ENCODE peak calls at places on chromosomes 7 and 10, in ten cellular contexts. One of them, this sample, is unnamed.
A peak's percentile ranks its signal among the peaks of the same experiment; 100 is the strongest.

GRCh38 chr7:2572101-2572842 is 13.5 kb downstream of the IQCE start:
- DNase-seq in IMR-90: peak; percentile 82
- DNase-seq in fibroblast of pulmonary artery: peak; percentile 58
- DNase-seq in breast epithelium: no peak
- DNase-seq in lung: no peak
- DNase-seq in cardiac fibroblast: peak; percentile 56
- DNase-seq in RWPE2: no peak
- DNase-seq in psoas muscle: peak; percentile 35
- DNase-seq in astrocyte of the spinal cord: peak; percentile 53
- DNase-seq in PC-3: peak; percentile 80
- DNase-seq in this sample: peak; percentile 52

GRCh38 chr10:78860260-78860914 is 208.4 kb upstream of the ZMIZ1 start:
- DNase-seq in astrocyte of the spinal cord: no peak
- DNase-seq in lung: peak; percentile 5
- DNase-seq in fibroblast of pulmonary artery: no peak
- DNase-seq in psoas muscle: no peak
- DNase-seq in breast epithelium: no peak
- DNase-seq in IMR-90: no peak
- DNase-seq in PC-3: no peak
- DNase-seq in cardiac fibroblast: no peak
- DNase-seq in RWPE2: no peak
- DNase-seq in this sample: no peak

GRCh38 chr7:157299613-157300405 is 37.0 kb upstream of the DNAJB6 start:
- DNase-seq in psoas muscle: peak; percentile 67
- DNase-seq in RWPE2: peak; percentile 88
- DNase-seq in astrocyte of the spinal cord: no peak
- DNase-seq in breast epithelium: no peak
- DNase-seq in fibroblast of pulmonary artery: no peak
- DNase-seq in cardiac fibroblast: peak; percentile 71
- DNase-seq in PC-3: peak; percentile 26
- DNase-seq in lung: no peak
- DNase-seq in IMR-90: no peak
- DNase-seq in this sample: peak; percentile 57

GRCh38 chr10:16183989-16184643 is 252.7 kb upstream of the PTER start:
- DNase-seq in breast epithelium: no peak
- DNase-seq in RWPE2: no peak
- DNase-seq in lung: no peak
- DNase-seq in IMR-90: no peak
- DNase-seq in cardiac fibroblast: no peak
- DNase-seq in fibroblast of pulmonary artery: no peak
- DNase-seq in astrocyte of the spinal cord: no peak
- DNase-seq in psoas muscle: no peak
- DNase-seq in PC-3: no peak
- DNase-seq in this sample: peak; percentile 54

GRCh38 chr7:26918241-26918640 is 53.9 kb upstream of the SKAP2 start:
- DNase-seq in astrocyte of the spinal cord: no peak
- DNase-seq in RWPE2: no peak
- DNase-seq in psoas muscle: no peak
- DNase-seq in lung: no peak
- DNase-seq in fibroblast of pulmonary artery: no peak
- DNase-seq in cardiac fibroblast: no peak
- DNase-seq in PC-3: peak; percentile 38
- DNase-seq in IMR-90: no peak
- DNase-seq in breast epithelium: no peak
- DNase-seq in this sample: peak; percentile 85

GRCh38 chr7:48628950-48629349 is 295.4 kb upstream of the CDC14C start:
- DNase-seq in RWPE2: no peak
- DNase-seq in breast epithelium: no peak
- DNase-seq in cardiac fibroblast: no peak
- DNase-seq in psoas muscle: no peak
- DNase-seq in astrocyte of the spinal cord: no peak
- DNase-seq in lung: no peak
- DNase-seq in fibroblast of pulmonary artery: no peak
- DNase-seq in IMR-90: no peak
- DNase-seq in PC-3: no peak
- DNase-seq in this sample: no peak

GRCh38 chr10:19592276-19592675 is 224.0 kb upstream of the PLXDC2 start:
- DNase-seq in astrocyte of the spinal cord: peak; percentile 26
- DNase-seq in cardiac fibroblast: peak; percentile 29
- DNase-seq in fibroblast of pulmonary artery: peak; percentile 10
- DNase-seq in PC-3: peak; percentile 81
- DNase-seq in lung: no peak
- DNase-seq in IMR-90: peak; percentile 33
- DNase-seq in RWPE2: peak; percentile 80
- DNase-seq in psoas muscle: no peak
- DNase-seq in breast epithelium: no peak
- DNase-seq in this sample: peak; percentile 88

GRCh38 chr10:75599875-75600648 is 168.6 kb downstream of the LRMDA start:
- DNase-seq in PC-3: no peak
- DNase-seq in RWPE2: no peak
- DNase-seq in lung: no peak
- DNase-seq in IMR-90: no peak
- DNase-seq in psoas muscle: no peak
- DNase-seq in fibroblast of pulmonary artery: no peak
- DNase-seq in cardiac fibroblast: no peak
- DNase-seq in breast epithelium: no peak
- DNase-seq in astrocyte of the spinal cord: no peak
- DNase-seq in this sample: no peak

GRCh38 chr10:34651381-34651780 is 163.7 kb downstream of the PARD3 start:
- DNase-seq in fibroblast of pulmonary artery: no peak
- DNase-seq in PC-3: no peak
- DNase-seq in IMR-90: no peak
- DNase-seq in lung: no peak
- DNase-seq in psoas muscle: no peak
- DNase-seq in cardiac fibroblast: no peak
- DNase-seq in RWPE2: no peak
- DNase-seq in astrocyte of the spinal cord: no peak
- DNase-seq in breast epithelium: no peak
- DNase-seq in this sample: no peak

GRCh38 chr7:2870471-2870941 is 26.4 kb upstream of the GNA12 start:
- DNase-seq in RWPE2: no peak
- DNase-seq in cardiac fibroblast: peak; percentile 77
- DNase-seq in fibroblast of pulmonary artery: peak; percentile 90
- DNase-seq in lung: peak; percentile 61
- DNase-seq in breast epithelium: no peak
- DNase-seq in PC-3: peak; percentile 68
- DNase-seq in psoas muscle: peak; percentile 84
- DNase-seq in IMR-90: peak; percentile 61
- DNase-seq in astrocyte of the spinal cord: peak; percentile 50
- DNase-seq in this sample: peak; percentile 75

GRCh38 chr10:101132636-101133473 is 1.8 kb downstream of the TLX1 start:
- DNase-seq in cardiac fibroblast: no peak
- DNase-seq in fibroblast of pulmonary artery: no peak
- DNase-seq in psoas muscle: no peak
- DNase-seq in RWPE2: peak; percentile 45
- DNase-seq in IMR-90: no peak
- DNase-seq in lung: no peak
- DNase-seq in breast epithelium: no peak
- DNase-seq in astrocyte of the spinal cord: no peak
- DNase-seq in PC-3: no peak
- DNase-seq in this sample: no peak

GRCh38 chr7:73742753-73743641 is 4.4 kb upstream of the ABHD11 start:
- DNase-seq in breast epithelium: peak; percentile 96
- DNase-seq in lung: peak; percentile 95
- DNase-seq in cardiac fibroblast: no peak
- DNase-seq in psoas muscle: no peak
- DNase-seq in PC-3: peak; percentile 48
- DNase-seq in fibroblast of pulmonary artery: no peak
- DNase-seq in RWPE2: no peak
- DNase-seq in IMR-90: no peak
- DNase-seq in astrocyte of the spinal cord: peak; percentile 20
- DNase-seq in this sample: peak; percentile 16

GRCh38 chr7:5284304-5285281 is 1.9 kb downstream of the SLC29A4 start:
- DNase-seq in breast epithelium: no peak
- DNase-seq in fibroblast of pulmonary artery: no peak
- DNase-seq in PC-3: peak; percentile 29
- DNase-seq in astrocyte of the spinal cord: peak; percentile 14
- DNase-seq in IMR-90: no peak
- DNase-seq in cardiac fibroblast: peak; percentile 15
- DNase-seq in psoas muscle: no peak
- DNase-seq in lung: peak; percentile 33
- DNase-seq in RWPE2: no peak
- DNase-seq in this sample: peak; percentile 47

GRCh38 chr10:113573368-113573767 is 20.5 kb downstream of the HABP2 start:
- DNase-seq in RWPE2: no peak
- DNase-seq in PC-3: no peak
- DNase-seq in IMR-90: no peak
- DNase-seq in breast epithelium: no peak
- DNase-seq in cardiac fibroblast: no peak
- DNase-seq in psoas muscle: no peak
- DNase-seq in lung: no peak
- DNase-seq in fibroblast of pulmonary artery: no peak
- DNase-seq in astrocyte of the spinal cord: no peak
- DNase-seq in this sample: no peak

DNA sequence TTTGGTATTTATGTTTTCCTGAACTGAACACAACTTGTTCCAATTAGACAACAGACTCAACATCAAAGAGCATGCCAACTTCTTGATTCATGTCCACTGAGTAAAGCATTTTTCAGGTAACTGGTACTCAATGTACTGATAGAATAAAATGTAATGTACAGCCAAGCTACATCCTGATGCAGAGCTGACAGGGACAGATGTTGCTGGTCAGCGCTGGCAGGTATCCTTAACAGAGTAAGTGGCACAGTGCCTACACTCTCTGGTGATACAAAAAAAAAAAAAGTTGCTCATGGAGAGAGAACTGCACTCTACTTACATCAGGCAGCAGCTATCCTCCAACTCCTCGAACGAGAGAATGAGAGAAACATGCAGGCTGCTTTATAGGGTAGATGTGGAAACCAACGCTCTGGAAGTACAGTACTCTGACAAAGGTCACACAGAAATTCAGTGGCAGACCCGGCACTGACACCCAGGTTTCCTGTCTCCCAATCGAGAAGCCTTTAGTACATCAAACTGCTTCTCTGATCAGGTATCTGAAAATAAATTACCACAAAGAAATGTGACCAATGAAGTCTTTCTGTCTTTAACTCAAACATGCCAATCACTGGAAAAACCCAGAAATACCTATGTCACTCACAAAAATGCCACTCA is 4.6 kb downstream of the ITGB1 start:
- DNase-seq in astrocyte of the spinal cord: no peak
- DNase-seq in breast epithelium: no peak
- DNase-seq in IMR-90: no peak
- DNase-seq in cardiac fibroblast: peak; percentile 29
- DNase-seq in PC-3: no peak
- DNase-seq in lung: no peak
- DNase-seq in RWPE2: no peak
- DNase-seq in psoas muscle: no peak
- DNase-seq in fibroblast of pulmonary artery: no peak
- DNase-seq in this sample: no peak
- TF ChIP-seq CTCF in astrocyte of the spinal cord: no peak
- TF ChIP-seq CTCF in breast epithelium: no peak
- TF ChIP-seq CTCF in IMR-90: no peak
- TF ChIP-seq CTCF in cardiac fibroblast: no peak
- TF ChIP-seq CTCF in PC-3: no peak
- TF ChIP-seq CTCF in lung: no peak
- TF ChIP-seq CTCF in RWPE2: no peak
- TF ChIP-seq CTCF in psoas muscle: no peak
- TF ChIP-seq CTCF in fibroblast of pulmonary artery: no peak
- TF ChIP-seq CTCF in this sample: no peak

GRCh38 chr10:103693812-103694205 is 161.6 kb downstream of the SH3PXD2A start:
- DNase-seq in cardiac fibroblast: no peak
- DNase-seq in IMR-90: no peak
- DNase-seq in lung: no peak
- DNase-seq in astrocyte of the spinal cord: no peak
- DNase-seq in psoas muscle: no peak
- DNase-seq in fibroblast of pulmonary artery: no peak
- DNase-seq in RWPE2: no peak
- DNase-seq in breast epithelium: no peak
- DNase-seq in PC-3: no peak
- DNase-seq in this sample: no peak
- H3K4me3 ChIP-seq in cardiac fibroblast: no peak overlapping the region
- H3K4me3 ChIP-seq in IMR-90: no peak overlapping the region
- H3K4me3 ChIP-seq in lung: no peak overlapping the region
- H3K4me3 ChIP-seq in astrocyte of the spinal cord: no peak overlapping the region
- H3K4me3 ChIP-seq in psoas muscle: peak overlapping the region; percentile 53
- H3K4me3 ChIP-seq in fibroblast of pulmonary artery: no peak overlapping the region
- H3K4me3 ChIP-seq in RWPE2: no peak overlapping the region
- H3K4me3 ChIP-seq in breast epithelium: peak overlapping the region; percentile 50
- H3K4me3 ChIP-seq in PC-3: no peak overlapping the region
- H3K4me3 ChIP-seq in this sample: no peak overlapping the region

GRCh38 chr7:117333168-117333567 is 10.3 kb upstream of the WNT2 start:
- DNase-seq in astrocyte of the spinal cord: no peak
- DNase-seq in fibroblast of pulmonary artery: no peak
- DNase-seq in cardiac fibroblast: no peak
- DNase-seq in RWPE2: no peak
- DNase-seq in IMR-90: no peak
- DNase-seq in psoas muscle: no peak
- DNase-seq in breast epithelium: no peak
- DNase-seq in PC-3: no peak
- DNase-seq in lung: no peak
- DNase-seq in this sample: no peak
- TF ChIP-seq CTCF in astrocyte of the spinal cord: no peak
- TF ChIP-seq CTCF in fibroblast of pulmonary artery: peak; percentile 6
- TF ChIP-seq CTCF in cardiac fibroblast: peak; percentile 4
- TF ChIP-seq CTCF in RWPE2: no peak
- TF ChIP-seq CTCF in IMR-90: no peak
- TF ChIP-seq CTCF in psoas muscle: no peak
- TF ChIP-seq CTCF in breast epithelium: no peak
- TF ChIP-seq CTCF in PC-3: no peak
- TF ChIP-seq CTCF in lung: no peak
- TF ChIP-seq CTCF in this sample: no peak

GRCh38 chr10:117163061-117163953 is 25.2 kb upstream of the VAX1 start:
- DNase-seq in psoas muscle: no peak
- DNase-seq in astrocyte of the spinal cord: no peak
- DNase-seq in cardiac fibroblast: no peak
- DNase-seq in RWPE2: no peak
- DNase-seq in lung: no peak
- DNase-seq in IMR-90: no peak
- DNase-seq in breast epithelium: no peak
- DNase-seq in fibroblast of pulmonary artery: no peak
- DNase-seq in PC-3: no peak
- DNase-seq in this sample: no peak
- H3K4me3 ChIP-seq in psoas muscle: peak overlapping the region; percentile 32
- H3K4me3 ChIP-seq in astrocyte of the spinal cord: no peak overlapping the region
- H3K4me3 ChIP-seq in cardiac fibroblast: no peak overlapping the region
- H3K4me3 ChIP-seq in RWPE2: no peak overlapping the region
- H3K4me3 ChIP-seq in lung: no peak overlapping the region
- H3K4me3 ChIP-seq in IMR-90: no peak overlapping the region
- H3K4me3 ChIP-seq in breast epithelium: peak overlapping the region; percentile 16
- H3K4me3 ChIP-seq in fibroblast of pulmonary artery: no peak overlapping the region
- H3K4me3 ChIP-seq in PC-3: no peak overlapping the region
- H3K4me3 ChIP-seq in this sample: no peak overlapping the region

DNA sequence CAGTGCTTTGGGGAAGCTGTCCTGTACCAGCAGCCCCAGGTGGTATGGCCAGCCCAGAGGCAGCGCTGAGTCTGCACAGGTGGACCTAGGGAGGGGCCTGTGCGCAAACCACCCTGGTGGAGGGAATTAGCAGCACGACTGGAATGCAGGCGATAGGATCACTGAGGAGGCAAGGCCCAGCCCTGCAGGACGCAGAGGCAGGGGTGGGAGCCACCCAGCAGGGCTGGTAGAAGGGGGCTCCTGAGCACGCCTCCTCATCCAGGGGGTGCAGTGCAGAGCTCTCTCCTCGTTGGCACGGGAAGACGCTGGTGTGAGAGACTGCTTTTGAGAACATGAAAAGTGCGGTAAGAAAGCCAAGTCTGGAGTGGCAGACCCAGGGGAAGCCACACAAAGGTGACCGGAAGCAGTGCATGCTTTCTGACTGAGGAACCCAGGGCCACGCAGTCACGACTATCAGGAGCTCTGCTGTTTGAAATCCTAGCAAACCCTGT is 6.0 kb downstream of the FXYD4 start:
- DNase-seq in IMR-90: no peak
- DNase-seq in breast epithelium: peak; percentile 5
- DNase-seq in fibroblast of pulmonary artery: no peak
- DNase-seq in psoas muscle: no peak
- DNase-seq in RWPE2: no peak
- DNase-seq in astrocyte of the spinal cord: no peak
- DNase-seq in PC-3: peak; percentile 32
- DNase-seq in lung: peak; percentile 47
- DNase-seq in cardiac fibroblast: no peak
- DNase-seq in this sample: peak; percentile 34
- TF ChIP-seq CTCF in IMR-90: no peak
- TF ChIP-seq CTCF in breast epithelium: no peak
- TF ChIP-seq CTCF in fibroblast of pulmonary artery: no peak
- TF ChIP-seq CTCF in psoas muscle: no peak
- TF ChIP-seq CTCF in RWPE2: no peak
- TF ChIP-seq CTCF in astrocyte of the spinal cord: no peak
- TF ChIP-seq CTCF in PC-3: peak; percentile 23
- TF ChIP-seq CTCF in lung: no peak
- TF ChIP-seq CTCF in cardiac fibroblast: no peak
- TF ChIP-seq CTCF in this sample: peak; percentile 35

This sample was measured in epithelial cell of esophagus.